ENCODE peak calls at places on chromosomes 1 and 21, in eight cellular contexts. J is CD4-positive, alpha-beta T cell; E is NCI-H1694; D is foreskin fibroblast; V is stimulated activated CD8-positive, alpha-beta memory T cell treated with anti-CD3 and anti-CD28 coated beads, Interleukin-2, amount 100 ng/mL, for 48 hours; A is stimulated activated CD4-positive, alpha-beta T cell treated with anti-CD3 and anti-CD28 coated beads, Interleukin-15, amount 100 ng/mL, for 1 hour; T is NCI-H2081; F is T-helper 17 cell. B is an unnamed sample.

GRCh38 chr1:155981266-155982088 is 3.1 kb upstream of the ARHGEF2 start:
- DNase-seq in F (no peak), A (no peak), D (peak), V (no peak), J (peak), T (no peak), E (no peak), B (no peak)

GRCh38 chr1:96333522-96334235 is 387.9 kb upstream of the PTBP2 start:
- DNase-seq in D (no peak), A (no peak), E (no peak), T (no peak), V (no peak), F (no peak), J (no peak), B (no peak)

GRCh38 chr21:28521932-28522826 is 470.5 kb downstream of the LTN1 start:
- DNase-seq in D (peak), T (no peak), J (no peak), V (no peak), E (no peak), A (no peak), F (no peak), B (no peak)

GRCh38 chr1:222372221-222372620 is 175.7 kb downstream of the HHIPL2 start:
- DNase-seq in E (no peak), D (no peak), J (no peak), A (no peak), T (no peak), F (no peak), V (no peak), B (no peak)

GRCh38 chr1:192474080-192474683 is 101.4 kb upstream of the RGS1 start:
- DNase-seq in D (no peak), V (no peak), J (no peak), F (no peak), T (peak), A (no peak), E (peak), B (no peak)

GRCh38 chr1:110337704-110338199 is 1.4 kb upstream of the RBM15 start:
- DNase-seq in A (peak), D (no peak), T (peak), E (peak), F (peak), J (peak), V (peak), B (peak)

GRCh38 chr1:236753964-236754363 is 41.1 kb upstream of the MTR start:
- DNase-seq in D (no peak), T (no peak), F (no peak), V (no peak), E (no peak), A (no peak), J (no peak), B (no peak)

GRCh38 chr1:208228026-208228425 is 16.2 kb downstream of the PLXNA2 start:
- DNase-seq in V (no peak), J (no peak), D (no peak), A (no peak), T (no peak), E (no peak), F (no peak), B (no peak)

GRCh38 chr1:244730153-244730933 is 77.4 kb downstream of the DESI2 start:
- DNase-seq in A (peak), V (peak), E (no peak), J (no peak), F (no peak), D (peak), T (no peak), B (peak)

GRCh38 chr1:199843856-199844255 is 183.7 kb upstream of the NR5A2 start:
- DNase-seq in F (no peak), A (no peak), J (no peak), D (no peak), T (no peak), V (no peak), E (no peak), B (no peak)

GRCh38 chr1:183330335-183330734 is 87.8 kb downstream of the NMNAT2 start:
- DNase-seq in A (no peak), J (no peak), T (no peak), E (no peak), F (no peak), D (no peak), V (no peak), B (no peak)

GRCh38 chr1:9838946-9839345 is 15.2 kb upstream of the CLSTN1 start:
- DNase-seq in F (no peak), A (no peak), E (no peak), J (no peak), T (no peak), D (no peak), V (no peak), B (no peak)

GRCh38 chr1:16120411-16120810 is 35.5 kb downstream of the EPHA2 start:
- DNase-seq in V (no peak), J (no peak), T (no peak), F (no peak), A (no peak), E (no peak), D (no peak), B (no peak)

GRCh38 chr1:20700636-20701215 is 17.1 kb downstream of the KIF17 start:
- DNase-seq in J (no peak), T (no peak), E (no peak), F (no peak), D (no peak), A (no peak), V (no peak), B (no peak)

GRCh38 chr1:21801100-21801499 is 11.0 kb upstream of the LDLRAD2 start:
- DNase-seq in T (no peak), A (no peak), F (no peak), V (no peak), D (peak), E (no peak), J (no peak), B (no peak)

GRCh38 chr21:35578350-35578782 is 482.0 kb downstream of the SETD4 start:
- DNase-seq in A (no peak), J (no peak), E (no peak), F (no peak), D (peak), V (no peak), T (no peak), B (no peak)

GRCh38 chr1:166905930-166906329 is 29.9 kb upstream of the TADA1 start:
- DNase-seq in J (no peak), F (no peak), A (no peak), V (no peak), T (no peak), D (no peak), E (no peak), B (no peak)

B was measured in body of pancreas.